ENCODE peak calls at places on chromosomes 3 and 15, in six cellular contexts. One of them, this sample, is unnamed. For H3K27me3, the result is how much of the 10 kb centered on the place peaks cover.

GRCh38 chr15:82177291-82178010 is 85.1 kb downstream of the EFL1 start:
- DNase-seq in neuronal stem cell: no peak
- DNase-seq in H9: no peak
- DNase-seq in mesendoderm: peak
- DNase-seq in mesenchymal stem cell: peak
- DNase-seq in H1: no peak
- DNase-seq in this sample: peak

GRCh38 chr3:136184703-136185102 is 11.4 kb downstream of the MSL2 start:
- DNase-seq in neuronal stem cell: no peak
- DNase-seq in H9: no peak
- DNase-seq in mesendoderm: no peak
- DNase-seq in mesenchymal stem cell: no peak
- DNase-seq in H1: no peak
- DNase-seq in this sample: no peak

GRCh38 chr3:17915341-17915740 is 172.9 kb upstream of the TBC1D5 start:
- DNase-seq in neuronal stem cell: no peak
- DNase-seq in H9: no peak
- DNase-seq in mesendoderm: no peak
- DNase-seq in mesenchymal stem cell: no peak
- DNase-seq in H1: no peak
- DNase-seq in this sample: no peak

GRCh38 chr3:128479558-128480086 is 12.9 kb upstream of the DNAJB8 start:
- DNase-seq in neuronal stem cell: no peak
- DNase-seq in H9: no peak
- DNase-seq in mesendoderm: no peak
- DNase-seq in mesenchymal stem cell: no peak
- DNase-seq in H1: no peak
- DNase-seq in this sample: no peak

GRCh38 chr3:109115451-109115850 is 2.5 kb downstream of the MORC1 start:
- DNase-seq in neuronal stem cell: no peak
- DNase-seq in H9: no peak
- DNase-seq in mesendoderm: no peak
- DNase-seq in mesenchymal stem cell: peak
- DNase-seq in H1: no peak
- DNase-seq in this sample: peak

GRCh38 chr15:80026754-80027153 is 32.7 kb upstream of the ZFAND6 start:
- DNase-seq in neuronal stem cell: no peak
- DNase-seq in H9: no peak
- DNase-seq in mesendoderm: no peak
- DNase-seq in mesenchymal stem cell: no peak
- DNase-seq in H1: no peak
- DNase-seq in this sample: no peak

GRCh38 chr3:17442332-17443049 is 299.9 kb downstream of the TBC1D5 start:
- DNase-seq in neuronal stem cell: no peak
- DNase-seq in H9: no peak
- DNase-seq in mesendoderm: no peak
- DNase-seq in mesenchymal stem cell: peak
- DNase-seq in H1: no peak
- DNase-seq in this sample: peak

GRCh38 chr15:91915576-91915975 is 62.1 kb downstream of the SLCO3A1 start:
- DNase-seq in neuronal stem cell: no peak
- DNase-seq in H9: no peak
- DNase-seq in mesendoderm: no peak
- DNase-seq in mesenchymal stem cell: no peak
- DNase-seq in H1: no peak
- DNase-seq in this sample: no peak

GRCh38 chr3:178623666-178624255 is 87.5 kb downstream of the KCNMB2 start:
- DNase-seq in neuronal stem cell: no peak
- DNase-seq in H9: no peak
- DNase-seq in mesendoderm: peak
- DNase-seq in mesenchymal stem cell: peak
- DNase-seq in H1: no peak
- DNase-seq in this sample: no peak

GRCh38 chr15:63246691-63247464 is 30.5 kb upstream of the APH1B start:
- DNase-seq in neuronal stem cell: no peak
- DNase-seq in H9: no peak
- DNase-seq in mesendoderm: no peak
- DNase-seq in mesenchymal stem cell: peak
- DNase-seq in H1: no peak
- DNase-seq in this sample: peak

GRCh38 chr3:137998643-137999042 is 11.3 kb upstream of the CLDN18 start:
- DNase-seq in neuronal stem cell: no peak
- DNase-seq in H9: no peak
- DNase-seq in mesendoderm: no peak
- DNase-seq in mesenchymal stem cell: no peak
- DNase-seq in H1: no peak
- DNase-seq in this sample: no peak

GRCh38 chr3:106542101-106542769 is 673.4 kb upstream of the CBLB start:
- DNase-seq in neuronal stem cell: peak
- DNase-seq in H9: no peak
- DNase-seq in mesendoderm: peak
- DNase-seq in mesenchymal stem cell: no peak
- DNase-seq in H1: no peak
- DNase-seq in this sample: peak

GRCh38 chr15:46786886-46787285 is 930.4 kb upstream of the SEMA6D start:
- DNase-seq in neuronal stem cell: peak
- DNase-seq in H9: no peak
- DNase-seq in mesendoderm: peak
- DNase-seq in mesenchymal stem cell: peak
- DNase-seq in H1: no peak
- DNase-seq in this sample: no peak

GRCh38 chr3:116291141-116291540 is 154.1 kb downstream of the LSAMP start:
- DNase-seq in neuronal stem cell: no peak
- DNase-seq in H9: no peak
- DNase-seq in mesendoderm: no peak
- DNase-seq in mesenchymal stem cell: no peak
- DNase-seq in H1: no peak
- DNase-seq in this sample: no peak

GRCh38 chr15:99999282-100000070 is 266.2 kb upstream of the LYSMD4 start:
- DNase-seq in neuronal stem cell: no peak
- DNase-seq in H9: no peak
- DNase-seq in mesendoderm: no peak
- DNase-seq in mesenchymal stem cell: no peak
- DNase-seq in H1: no peak
- DNase-seq in this sample: no peak

GRCh38 chr3:115146032-115146417 is 1.1 kb downstream of the ZBTB20 start:
- DNase-seq in neuronal stem cell: peak
- DNase-seq in H9: peak
- DNase-seq in mesendoderm: peak
- DNase-seq in mesenchymal stem cell: peak
- DNase-seq in H1: no peak
- DNase-seq in this sample: peak

GRCh38 chr3:73086071-73086494 is 24.6 kb downstream of the EBLN2 start:
- DNase-seq in neuronal stem cell: peak
- DNase-seq in H9: no peak
- DNase-seq in mesendoderm: peak
- DNase-seq in mesenchymal stem cell: peak
- DNase-seq in H1: peak
- DNase-seq in this sample: peak

GRCh38 chr15:72758195-72758594 is 25.4 kb downstream of the ADPGK start:
- DNase-seq in neuronal stem cell: no peak
- DNase-seq in H9: no peak
- DNase-seq in mesendoderm: peak
- DNase-seq in mesenchymal stem cell: peak
- DNase-seq in H1: no peak
- DNase-seq in this sample: peak

DNA sequence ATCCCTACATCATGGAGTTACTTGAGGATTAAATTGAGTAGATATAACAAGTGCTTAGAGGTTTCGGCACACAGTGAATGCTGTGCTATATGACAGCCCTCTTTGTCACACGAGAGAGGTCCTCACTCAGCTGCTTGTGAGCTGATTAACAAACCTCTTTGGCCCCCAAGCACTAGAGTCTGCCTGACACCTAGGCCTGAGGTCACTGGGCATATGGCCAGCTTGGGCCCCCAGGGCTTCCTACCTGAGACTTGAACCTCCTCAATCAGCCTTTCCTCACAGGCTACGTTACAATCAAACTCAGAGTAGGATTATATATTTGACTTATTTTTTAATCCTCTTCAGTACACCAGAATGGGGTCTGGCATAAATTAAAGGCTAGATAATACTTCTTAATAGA is 88.8 kb downstream of the WDR72 start:
- DNase-seq in neuronal stem cell: no peak
- DNase-seq in H9: no peak
- DNase-seq in mesendoderm: no peak
- DNase-seq in mesenchymal stem cell: no peak
- DNase-seq in H1: no peak
- DNase-seq in this sample: no peak
- H3K27me3 ChIP-seq in neuronal stem cell: under half
- H3K27me3 ChIP-seq in H9: under half
- H3K27me3 ChIP-seq in mesendoderm: under half
- H3K27me3 ChIP-seq in mesenchymal stem cell: under half
- H3K27me3 ChIP-seq in H1: under half
- H3K27me3 ChIP-seq in this sample: under half

DNA sequence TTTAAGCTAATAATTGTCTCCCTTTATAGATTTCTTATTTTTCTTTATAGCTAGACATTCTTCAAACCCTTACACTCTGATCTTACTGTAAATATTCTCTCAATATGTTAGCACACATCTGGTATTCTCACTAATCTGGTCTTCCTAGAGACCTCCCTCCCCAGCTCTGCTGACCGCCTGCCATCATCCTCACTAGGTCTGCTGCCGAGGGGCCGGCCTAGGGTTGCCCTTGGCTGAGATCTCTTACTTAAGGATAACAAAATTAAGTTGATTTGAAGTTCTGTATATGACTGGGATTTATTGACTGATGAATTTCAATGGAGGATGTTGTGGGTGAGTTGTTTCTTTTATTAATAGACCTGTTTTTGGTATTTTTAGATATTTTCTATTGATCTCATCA is 586.6 kb downstream of the NAALADL2 start:
- DNase-seq in neuronal stem cell: no peak
- DNase-seq in H9: no peak
- DNase-seq in mesendoderm: no peak
- DNase-seq in mesenchymal stem cell: no peak
- DNase-seq in H1: no peak
- DNase-seq in this sample: no peak
- H2BK5ac ChIP-seq in neuronal stem cell: no peak
- H2BK5ac ChIP-seq in H9: no peak
- H2BK5ac ChIP-seq in mesendoderm: no peak
- H2BK5ac ChIP-seq in mesenchymal stem cell: no peak
- H2BK5ac ChIP-seq in H1: no peak
- H2BK5ac ChIP-seq in this sample: no peak

DNA sequence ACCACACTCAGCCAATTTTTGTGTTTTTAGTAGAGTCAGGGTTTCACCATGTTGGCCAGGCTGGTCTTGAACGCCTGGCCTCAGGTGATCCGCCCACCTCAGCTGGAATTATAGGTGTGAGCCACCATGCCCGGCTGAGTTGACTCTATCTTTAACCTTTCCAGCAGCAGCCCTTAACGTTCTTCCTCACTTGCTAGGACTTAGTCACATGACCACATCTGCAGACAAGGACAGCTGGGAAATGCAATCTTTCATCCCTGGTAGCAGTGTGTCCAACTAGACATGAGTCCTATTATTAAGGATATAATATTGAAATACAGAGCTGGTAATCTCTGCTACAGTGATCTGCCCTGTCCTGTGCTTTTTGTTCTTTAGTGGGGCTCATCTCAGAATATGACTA is 18.0 kb downstream of the LCMT2 start:
- DNase-seq in neuronal stem cell: no peak
- DNase-seq in H9: no peak
- DNase-seq in mesendoderm: no peak
- DNase-seq in mesenchymal stem cell: no peak
- DNase-seq in H1: no peak
- DNase-seq in this sample: no peak
- H3K27me3 ChIP-seq in neuronal stem cell: under half
- H3K27me3 ChIP-seq in H9: under half
- H3K27me3 ChIP-seq in mesendoderm: under half
- H3K27me3 ChIP-seq in mesenchymal stem cell: half or more
- H3K27me3 ChIP-seq in H1: under half
- H3K27me3 ChIP-seq in this sample: under half

GRCh38 chr3:31829011-31829410 is 152.1 kb downstream of the OSBPL10 start:
- DNase-seq in neuronal stem cell: no peak
- DNase-seq in H9: no peak
- DNase-seq in mesendoderm: no peak
- DNase-seq in mesenchymal stem cell: no peak
- DNase-seq in H1: no peak
- DNase-seq in this sample: no peak
- H2BK5ac ChIP-seq in neuronal stem cell: no peak
- H2BK5ac ChIP-seq in H9: no peak
- H2BK5ac ChIP-seq in mesendoderm: no peak
- H2BK5ac ChIP-seq in mesenchymal stem cell: no peak
- H2BK5ac ChIP-seq in H1: no peak
- H2BK5ac ChIP-seq in this sample: no peak

GRCh38 chr3:42753757-42754156 is 19.3 kb downstream of the CCDC13 start:
- DNase-seq in neuronal stem cell: no peak
- DNase-seq in H9: peak
- DNase-seq in mesendoderm: no peak
- DNase-seq in mesenchymal stem cell: no peak
- DNase-seq in H1: peak
- DNase-seq in this sample: no peak
- H3K27me3 ChIP-seq in neuronal stem cell: under half
- H3K27me3 ChIP-seq in H9: under half
- H3K27me3 ChIP-seq in mesendoderm: under half
- H3K27me3 ChIP-seq in mesenchymal stem cell: under half
- H3K27me3 ChIP-seq in H1: under half
- H3K27me3 ChIP-seq in this sample: under half

GRCh38 chr15:58549780-58550064 is 117.9 kb downstream of the LIPC start:
- DNase-seq in neuronal stem cell: no peak
- DNase-seq in H9: no peak
- DNase-seq in mesendoderm: no peak
- DNase-seq in mesenchymal stem cell: no peak
- DNase-seq in H1: no peak
- DNase-seq in this sample: no peak
- H2BK5ac ChIP-seq in neuronal stem cell: no peak
- H2BK5ac ChIP-seq in H9: no peak
- H2BK5ac ChIP-seq in mesendoderm: no peak
- H2BK5ac ChIP-seq in mesenchymal stem cell: no peak
- H2BK5ac ChIP-seq in H1: no peak
- H2BK5ac ChIP-seq in this sample: no peak

GRCh38 chr3:179861292-179861691 is 175.4 kb downstream of the PEX5L start:
- DNase-seq in neuronal stem cell: no peak
- DNase-seq in H9: no peak
- DNase-seq in mesendoderm: no peak
- DNase-seq in mesenchymal stem cell: no peak
- DNase-seq in H1: no peak
- DNase-seq in this sample: no peak
- H3K27me3 ChIP-seq in neuronal stem cell: under half
- H3K27me3 ChIP-seq in H9: under half
- H3K27me3 ChIP-seq in mesendoderm: under half
- H3K27me3 ChIP-seq in mesenchymal stem cell: under half
- H3K27me3 ChIP-seq in H1: under half
- H3K27me3 ChIP-seq in this sample: under half

This sample was measured in IMR-90.